ENCODE peak calls at places on chromosomes 7 and 10, in seven cellular contexts. Y, O, B, A, K, H and P are unnamed samples.

GRCh38 chr7:100679129-100679926 is 5.8 kb downstream of the GNB2 start:
- DNase-seq in H (no peak), A (peak; percentile 11), K (no peak), Y (no peak), B (no peak), O (no peak), P (no peak)

GRCh38 chr10:59905066-59905734 is 1.2 kb downstream of the CCDC6 start:
- DNase-seq in K (no peak), H (peak; percentile 50), B (no peak), O (peak; percentile 9), A (peak; percentile 59), Y (peak; percentile 46), P (peak; percentile 82)

GRCh38 chr7:158461824-158462223 is 125.8 kb downstream of the PTPRN2 start:
- DNase-seq in H (no peak), K (no peak), Y (no peak), B (no peak), O (no peak), A (no peak), P (no peak)

GRCh38 chr7:151830121-151830815 is 46.6 kb downstream of the PRKAG2 start:
- DNase-seq in B (no peak), K (no peak), Y (no peak), A (no peak), H (no peak), O (no peak), P (no peak)

GRCh38 chr10:5532231-5532605 is 7.5 kb downstream of the CALML3 start:
- DNase-seq in H (no peak), O (no peak), A (no peak), K (no peak), B (no peak), Y (no peak), P (no peak)

GRCh38 chr10:93139059-93139658 is 65.5 kb downstream of the CYP26A1 start:
- DNase-seq in H (no peak), Y (no peak), O (no peak), A (no peak), B (no peak), K (no peak), P (no peak)

GRCh38 chr10:92849576-92850090 is 1.3 kb downstream of the EXOC6 start:
- DNase-seq in H (no peak), A (no peak), B (no peak), O (no peak), Y (no peak), K (no peak), P (no peak)

GRCh38 chr10:8056891-8057331 is 2.4 kb downstream of the GATA3 start:
- DNase-seq in H (no peak), A (no peak), O (no peak), Y (no peak), B (no peak), K (no peak), P (peak; percentile 57)

GRCh38 chr7:41847171-41847570 is 144.3 kb upstream of the INHBA start:
- DNase-seq in B (no peak), K (no peak), H (no peak), Y (no peak), O (no peak), A (no peak), P (no peak)

GRCh38 chr7:1987084-1987535 is 245.6 kb downstream of the MAD1L1 start:
- DNase-seq in Y (no peak), O (no peak), B (no peak), A (no peak), H (no peak), K (no peak), P (no peak)

GRCh38 chr7:10648289-10648688 is 325.4 kb upstream of the PHF14 start:
- DNase-seq in A (no peak), B (no peak), Y (no peak), H (no peak), K (no peak), O (no peak), P (no peak)

GRCh38 chr10:26755443-26755903 is 58.0 kb downstream of the PDSS1 start:
- DNase-seq in Y (no peak), A (no peak), H (no peak), O (peak; percentile 27), K (no peak), B (peak; percentile 43), P (peak; percentile 71)

GRCh38 chr7:3862774-3863173 is 561.7 kb downstream of the SDK1 start:
- DNase-seq in H (no peak), A (no peak), K (no peak), B (no peak), O (no peak), Y (no peak), P (no peak)

GRCh38 chr10:96642973-96643372 is 56.2 kb upstream of the TM9SF3 start:
- DNase-seq in A (peak; percentile 80), Y (peak; percentile 74), K (no peak), B (peak; percentile 62), O (peak; percentile 37), H (peak; percentile 72), P (peak; percentile 85)

GRCh38 chr10:49361178-49361554 is 34.7 kb downstream of the DRGX start:
- DNase-seq in A (no peak), K (no peak), Y (no peak), B (no peak), H (no peak), O (no peak), P (no peak)

GRCh38 chr10:72001026-72001380 is 36.8 kb downstream of the CHST3 start:
- DNase-seq in O (no peak), Y (peak; percentile 66), K (no peak), H (no peak), A (no peak), B (no peak), P (no peak)

GRCh38 chr7:79911420-79911819 is 223.2 kb upstream of the GNAI1 start:
- DNase-seq in Y (no peak), H (no peak), B (no peak), A (no peak), O (no peak), K (no peak), P (no peak)

GRCh38 chr7:1129431-1129830 is 30.6 kb downstream of the ZFAND2A start:
- DNase-seq in O (no peak), H (no peak), Y (no peak), A (no peak), K (no peak), B (no peak), P (no peak)

GRCh38 chr7:6529643-6530042 is 21.6 kb downstream of the GRID2IP start:
- DNase-seq in K (no peak), Y (no peak), H (no peak), B (no peak), A (no peak), O (no peak), P (no peak)

GRCh38 chr10:114304566-114305421 is 65.7 kb downstream of the VWA2 start:
- DNase-seq in H (peak; percentile 31), O (no peak), K (no peak), Y (peak; percentile 59), B (peak; percentile 45), A (peak; percentile 62), P (peak; percentile 67)
- TF ChIP-seq CTCF in H (peak; percentile 10), O (peak; percentile 86), K (peak; percentile 68), Y (no peak), B (peak; percentile 78), A (peak; percentile 45), P (peak; percentile 66)

GRCh38 chr7:135662123-135662372 is 266 bp upstream of the STMP1 start:
- DNase-seq in B (no peak), A (no peak), H (no peak), O (no peak), K (no peak), Y (no peak), P (no peak)

GRCh38 chr7:135666156-135666555 is 3.8 kb downstream of the STMP1 start:
- DNase-seq in H (no peak), K (no peak), Y (no peak), A (no peak), O (peak; percentile 48), B (no peak), P (no peak)

GRCh38 chr7:135665072-135665471 is 2.8 kb downstream of the STMP1 start:
- DNase-seq in O (no peak), Y (no peak), A (no peak), K (no peak), H (no peak), B (no peak), P (no peak)

GRCh38 chr7:135662373-135663114 is at the start of gene STMP1:
- DNase-seq in H (peak; percentile 93), B (peak; percentile 99), K (peak; percentile 86), O (peak; percentile 92), Y (peak; percentile 97), A (peak; percentile 98), P (peak; percentile 98)

DNA sequence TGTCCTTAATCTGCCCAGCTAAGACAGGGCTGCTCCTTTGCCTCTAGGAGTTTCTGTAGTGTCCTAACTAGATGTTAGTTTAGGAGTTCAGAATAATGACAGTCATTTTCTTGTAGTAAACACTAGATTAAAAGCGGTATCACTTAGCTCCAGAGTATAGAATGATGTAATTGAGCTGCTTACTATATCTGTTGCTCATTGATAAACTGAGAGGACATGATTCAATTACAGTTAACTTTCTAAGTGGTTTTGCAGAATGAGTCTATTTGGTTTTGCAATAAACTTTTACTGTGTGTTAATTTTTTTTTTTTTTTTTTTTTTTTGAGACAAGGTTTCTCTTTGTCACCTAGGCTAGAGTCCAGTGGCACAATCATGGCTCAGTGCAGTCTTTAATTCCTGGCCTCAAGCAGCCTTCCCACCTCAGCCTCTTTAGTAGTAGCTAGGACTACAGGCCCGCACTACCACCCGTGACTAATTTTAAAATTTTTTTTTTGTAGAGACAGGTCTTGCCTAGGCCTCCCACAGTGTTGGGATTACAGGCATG is 1.8 kb downstream of the STMP1 start:
- DNase-seq in A (no peak), B (no peak), K (no peak), H (no peak), O (no peak), Y (no peak), P (no peak)
- H3K4me3 ChIP-seq in A (no peak overlapping the region), B (no peak overlapping the region), K (peak overlapping the region; percentile 93), H (no peak overlapping the region), O (no peak overlapping the region), Y (no peak overlapping the region), P (no peak overlapping the region)

DNA sequence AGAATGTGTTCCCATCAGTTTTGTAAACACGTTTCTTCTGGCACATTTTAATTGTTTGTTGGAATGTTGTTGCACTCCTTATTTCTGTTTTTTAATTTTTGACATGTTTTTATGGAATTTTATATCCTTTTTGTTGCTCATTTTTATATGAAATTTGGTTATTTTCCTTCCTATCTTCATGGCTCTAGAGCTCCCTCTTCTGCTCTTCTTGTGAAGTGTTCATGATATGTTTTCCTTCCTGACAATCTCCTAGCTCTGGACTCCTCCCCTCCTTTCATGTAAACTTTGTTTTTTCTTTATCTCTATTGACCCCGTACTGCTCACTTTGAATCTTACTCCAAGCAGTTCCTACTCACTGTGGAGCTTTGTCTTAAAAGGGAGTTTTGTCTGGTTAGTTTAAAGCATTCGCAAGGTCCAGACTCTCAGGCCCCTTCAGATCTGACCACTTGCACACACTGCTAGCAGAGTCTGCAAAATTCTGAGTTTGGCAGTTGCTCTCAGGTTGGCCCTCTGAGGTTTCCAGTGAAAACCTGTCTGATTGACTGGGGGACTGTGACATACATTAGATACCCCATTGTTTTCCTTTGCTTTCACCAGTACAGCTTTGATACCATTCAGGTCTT is 149.4 kb downstream of the XPNPEP1 start:
- DNase-seq in K (no peak), Y (no peak), O (peak; percentile 14), A (no peak), B (peak; percentile 20), H (no peak), P (peak; percentile 34)
- TF ChIP-seq CTCF in K (peak; percentile 67), Y (no peak), O (peak; percentile 55), A (peak; percentile 49), B (peak; percentile 63), H (peak; percentile 35), P (peak; percentile 39)

DNA sequence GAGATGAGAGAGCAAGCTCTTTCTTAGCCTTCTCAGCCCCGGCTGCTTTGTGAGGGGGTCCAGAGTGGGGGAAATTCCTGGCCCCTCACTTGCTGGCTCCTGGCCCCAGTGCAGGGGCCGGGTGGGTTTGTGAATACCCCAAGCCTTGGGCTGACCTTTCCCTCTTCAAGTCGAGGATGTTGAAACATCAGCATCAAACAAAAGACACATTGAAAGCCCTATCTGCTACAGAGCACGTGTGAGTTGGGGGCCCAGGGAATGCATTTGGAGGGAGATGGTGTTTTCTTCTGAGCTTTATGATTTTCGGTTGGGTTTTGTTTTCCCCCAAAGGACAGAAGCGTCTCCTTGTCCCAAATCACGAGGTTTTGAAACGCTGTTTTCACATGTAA is 2.8 kb downstream of the ZMIZ1 start:
- DNase-seq in B (no peak), A (no peak), O (no peak), K (no peak), H (no peak), Y (no peak), P (no peak)
- H3K4me3 ChIP-seq in B (peak overlapping the region; percentile 91), A (peak overlapping the region; percentile 97), O (peak overlapping the region; percentile 91), K (peak overlapping the region; percentile 98), H (peak overlapping the region; percentile 79), Y (peak overlapping the region; percentile 80), P (no peak overlapping the region)